ENCODE peak calls at places on chromosomes 4 and X, in four cellular contexts. One of them, this sample, is unnamed.

GRCh38 chrX:35919536-35920309 is at the start of gene CFAP47:
- DNase-seq in progenitor cell of endocrine pancreas: peak
- DNase-seq in heart right ventricle: no peak
- DNase-seq in B cell: no peak
- DNase-seq in this sample: peak

GRCh38 chr4:139595989-139596679 is 40.1 kb upstream of the SETD7 start:
- DNase-seq in progenitor cell of endocrine pancreas: no peak
- DNase-seq in B cell: no peak
- DNase-seq in heart right ventricle: no peak
- DNase-seq in this sample: peak

GRCh38 chr4:80963051-80963450 is 67.5 kb upstream of the BMP3 start:
- DNase-seq in B cell: no peak
- DNase-seq in progenitor cell of endocrine pancreas: no peak
- DNase-seq in heart right ventricle: no peak
- DNase-seq in this sample: peak

GRCh38 chr4:25308266-25308665 is 4.3 kb upstream of the ZCCHC4 start:
- DNase-seq in B cell: peak
- DNase-seq in heart right ventricle: no peak
- DNase-seq in progenitor cell of endocrine pancreas: no peak
- DNase-seq in this sample: no peak

GRCh38 chr4:54077812-54078211 is 13.4 kb upstream of the CHIC2 start:
- DNase-seq in heart right ventricle: no peak
- DNase-seq in B cell: no peak
- DNase-seq in progenitor cell of endocrine pancreas: no peak
- DNase-seq in this sample: no peak

GRCh38 chrX:136200466-136200865 is 50.7 kb downstream of the MAP7D3 start:
- DNase-seq in B cell: no peak
- DNase-seq in progenitor cell of endocrine pancreas: no peak
- DNase-seq in heart right ventricle: no peak
- DNase-seq in this sample: peak

GRCh38 chrX:39645059-39645895 is 452.5 kb downstream of the BCOR start:
- DNase-seq in heart right ventricle: peak
- DNase-seq in B cell: no peak
- DNase-seq in progenitor cell of endocrine pancreas: no peak
- DNase-seq in this sample: peak

GRCh38 chrX:154594491-154594890 is 9.6 kb downstream of the CTAG1A start:
- DNase-seq in progenitor cell of endocrine pancreas: no peak
- DNase-seq in B cell: no peak
- DNase-seq in heart right ventricle: no peak
- DNase-seq in this sample: no peak

GRCh38 chr4:156971623-156972369 is at the start of gene PDGFC:
- DNase-seq in progenitor cell of endocrine pancreas: peak
- DNase-seq in B cell: peak
- DNase-seq in heart right ventricle: peak
- DNase-seq in this sample: peak

GRCh38 chr4:1787411-1788077 is 5.5 kb upstream of the FGFR3 start:
- DNase-seq in heart right ventricle: no peak
- DNase-seq in progenitor cell of endocrine pancreas: no peak
- DNase-seq in B cell: no peak
- DNase-seq in this sample: no peak

GRCh38 chr4:119314356-119314755 is 7.6 kb downstream of the FABP2 start:
- DNase-seq in B cell: peak
- DNase-seq in progenitor cell of endocrine pancreas: no peak
- DNase-seq in heart right ventricle: no peak
- DNase-seq in this sample: peak

GRCh38 chr4:41939016-41939623 is 3.9 kb downstream of the TMEM33 start:
- DNase-seq in B cell: no peak
- DNase-seq in progenitor cell of endocrine pancreas: no peak
- DNase-seq in heart right ventricle: no peak
- DNase-seq in this sample: peak

GRCh38 chr4:180770265-180770664 is 1472.9 kb upstream of the TENM3 start:
- DNase-seq in B cell: no peak
- DNase-seq in progenitor cell of endocrine pancreas: no peak
- DNase-seq in heart right ventricle: no peak
- DNase-seq in this sample: no peak

GRCh38 chr4:9758641-9759317 is 22.7 kb upstream of the DRD5 start:
- DNase-seq in heart right ventricle: no peak
- DNase-seq in progenitor cell of endocrine pancreas: no peak
- DNase-seq in B cell: no peak
- DNase-seq in this sample: no peak

GRCh38 chr4:3520796-3521600 is 11.2 kb downstream of the LRPAP1 start:
- DNase-seq in progenitor cell of endocrine pancreas: no peak
- DNase-seq in B cell: no peak
- DNase-seq in heart right ventricle: no peak
- DNase-seq in this sample: no peak

GRCh38 chr4:127959794-127960193 is 5.2 kb downstream of the MFSD8 start:
- DNase-seq in progenitor cell of endocrine pancreas: no peak
- DNase-seq in B cell: no peak
- DNase-seq in heart right ventricle: no peak
- DNase-seq in this sample: no peak

GRCh38 chrX:110004210-110004609 is 1.3 kb downstream of the TMEM164 start:
- DNase-seq in progenitor cell of endocrine pancreas: no peak
- DNase-seq in heart right ventricle: peak
- DNase-seq in B cell: no peak
- DNase-seq in this sample: peak

GRCh38 chrX:102867254-102867653 is 69.8 kb upstream of the RAB40AL start:
- DNase-seq in progenitor cell of endocrine pancreas: no peak
- DNase-seq in B cell: no peak
- DNase-seq in heart right ventricle: no peak
- DNase-seq in this sample: no peak

GRCh38 chrX:148530464-148531077 is 30.2 kb downstream of the AFF2 start:
- DNase-seq in progenitor cell of endocrine pancreas: no peak
- DNase-seq in heart right ventricle: no peak
- DNase-seq in B cell: peak
- DNase-seq in this sample: peak

GRCh38 chrX:37986893-37987292 is 19.5 kb upstream of the SYTL5 start:
- DNase-seq in heart right ventricle: no peak
- DNase-seq in B cell: no peak
- DNase-seq in progenitor cell of endocrine pancreas: no peak
- DNase-seq in this sample: peak

GRCh38 chr4:42142586-42142985 is 9.9 kb downstream of the BEND4 start:
- DNase-seq in progenitor cell of endocrine pancreas: no peak
- DNase-seq in heart right ventricle: no peak
- DNase-seq in B cell: no peak
- DNase-seq in this sample: no peak

GRCh38 chr4:109873791-109874514 is 26.0 kb downstream of the LRIT3 start:
- DNase-seq in progenitor cell of endocrine pancreas: no peak
- DNase-seq in heart right ventricle: no peak
- DNase-seq in B cell: no peak
- DNase-seq in this sample: peak

GRCh38 chr4:95170176-95170575 is 378.6 kb downstream of the UNC5C start:
- DNase-seq in heart right ventricle: no peak
- DNase-seq in B cell: no peak
- DNase-seq in progenitor cell of endocrine pancreas: no peak
- DNase-seq in this sample: no peak

GRCh38 chrX:151981129-151981528 is 6.7 kb upstream of the GABRE start:
- DNase-seq in progenitor cell of endocrine pancreas: no peak
- DNase-seq in B cell: no peak
- DNase-seq in heart right ventricle: no peak
- DNase-seq in this sample: peak

DNA sequence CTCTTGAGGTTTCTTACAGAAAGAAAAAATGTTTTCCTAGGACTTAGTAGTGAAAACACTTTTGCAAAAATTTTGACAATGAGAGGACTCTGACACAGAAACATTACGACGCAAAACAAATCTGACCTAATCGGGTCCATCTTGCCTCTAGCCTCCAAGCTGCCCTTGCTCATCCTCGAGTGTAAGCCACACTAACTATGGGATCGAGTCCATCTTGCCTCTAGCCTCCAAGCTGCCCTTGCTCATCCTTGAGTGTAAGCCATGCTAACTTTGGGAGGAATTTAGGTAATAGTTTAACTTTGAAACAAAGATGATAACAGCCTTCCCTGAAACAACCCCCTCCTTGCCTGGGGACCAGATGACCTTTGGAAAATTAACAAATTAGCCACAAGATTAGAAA is 100.3 kb upstream of the FRG1 start:
- DNase-seq in progenitor cell of endocrine pancreas: no peak
- DNase-seq in B cell: no peak
- DNase-seq in heart right ventricle: no peak
- DNase-seq in this sample: no peak
- TF ChIP-seq CTCF in progenitor cell of endocrine pancreas: no peak
- TF ChIP-seq CTCF in B cell: no peak
- TF ChIP-seq CTCF in heart right ventricle: no peak
- TF ChIP-seq CTCF in this sample: no peak

GRCh38 chrX:115561605-115562491 is 874 bp downstream of the PLS3 start:
- DNase-seq in B cell: no peak
- DNase-seq in heart right ventricle: peak
- DNase-seq in progenitor cell of endocrine pancreas: peak
- DNase-seq in this sample: peak
- TF ChIP-seq CTCF in B cell: no peak
- TF ChIP-seq CTCF in heart right ventricle: peak
- TF ChIP-seq CTCF in progenitor cell of endocrine pancreas: no peak
- TF ChIP-seq CTCF in this sample: no peak

GRCh38 chrX:68941385-68941952 is 112.6 kb downstream of the EFNB1 start:
- DNase-seq in B cell: no peak
- DNase-seq in heart right ventricle: no peak
- DNase-seq in progenitor cell of endocrine pancreas: peak
- DNase-seq in this sample: no peak
- TF ChIP-seq CTCF in B cell: no peak
- TF ChIP-seq CTCF in heart right ventricle: no peak
- TF ChIP-seq CTCF in progenitor cell of endocrine pancreas: no peak
- TF ChIP-seq CTCF in this sample: no peak

DNA sequence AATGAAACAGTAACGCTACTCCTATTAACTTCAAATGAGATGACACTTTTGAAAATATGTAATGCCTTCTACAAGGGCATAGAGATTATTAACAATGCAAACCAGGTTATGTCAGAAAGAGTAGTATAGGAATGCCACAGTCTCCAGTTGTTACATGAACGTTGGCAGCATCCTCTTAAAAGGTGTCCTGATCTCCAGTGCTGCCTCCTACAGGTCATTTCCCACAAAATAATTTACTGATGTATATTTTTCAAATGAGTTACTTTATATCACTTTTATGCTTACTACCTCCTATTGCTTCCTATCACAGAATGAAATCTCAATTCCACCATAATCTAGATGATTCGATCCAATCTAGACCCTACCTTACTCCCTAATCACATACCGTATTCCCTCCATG is 195.2 kb upstream of the EPHA5 start:
- DNase-seq in B cell: no peak
- DNase-seq in heart right ventricle: no peak
- DNase-seq in progenitor cell of endocrine pancreas: no peak
- DNase-seq in this sample: peak
- TF ChIP-seq CTCF in B cell: no peak
- TF ChIP-seq CTCF in heart right ventricle: no peak
- TF ChIP-seq CTCF in progenitor cell of endocrine pancreas: peak
- TF ChIP-seq CTCF in this sample: peak

GRCh38 chrX:24243692-24244091 is 70.2 kb downstream of the SUPT20HL2 start:
- DNase-seq in heart right ventricle: no peak
- DNase-seq in progenitor cell of endocrine pancreas: no peak
- DNase-seq in B cell: no peak
- DNase-seq in this sample: peak

GRCh38 chrX:24245201-24245600 is 68.7 kb downstream of the SUPT20HL2 start:
- DNase-seq in heart right ventricle: no peak
- DNase-seq in B cell: no peak
- DNase-seq in progenitor cell of endocrine pancreas: no peak
- DNase-seq in this sample: peak

GRCh38 chrX:24242649-24243556 is 71.0 kb downstream of the SUPT20HL2 start:
- DNase-seq in heart right ventricle: peak
- DNase-seq in B cell: peak
- DNase-seq in progenitor cell of endocrine pancreas: no peak
- DNase-seq in this sample: peak

GRCh38 chrX:24241822-24242648 is 71.8 kb downstream of the SUPT20HL2 start:
- DNase-seq in B cell: peak
- DNase-seq in progenitor cell of endocrine pancreas: no peak
- DNase-seq in heart right ventricle: no peak
- DNase-seq in this sample: peak
- TF ChIP-seq CTCF in B cell: peak
- TF ChIP-seq CTCF in progenitor cell of endocrine pancreas: peak
- TF ChIP-seq CTCF in heart right ventricle: peak
- TF ChIP-seq CTCF in this sample: peak

GRCh38 chrX:25019707-25020390 is 4.1 kb upstream of the ARX start:
- DNase-seq in heart right ventricle: no peak
- DNase-seq in B cell: no peak
- DNase-seq in progenitor cell of endocrine pancreas: no peak
- DNase-seq in this sample: no peak

GRCh38 chrX:25021132-25021498 is 5.3 kb upstream of the ARX start:
- DNase-seq in B cell: no peak
- DNase-seq in progenitor cell of endocrine pancreas: no peak
- DNase-seq in heart right ventricle: no peak
- DNase-seq in this sample: no peak

GRCh38 chrX:25020391-25021131 is 4.8 kb upstream of the ARX start:
- DNase-seq in B cell: peak
- DNase-seq in progenitor cell of endocrine pancreas: peak
- DNase-seq in heart right ventricle: no peak
- DNase-seq in this sample: peak

GRCh38 chrX:25023908-25024307 is 8.1 kb upstream of the ARX start:
- DNase-seq in heart right ventricle: no peak
- DNase-seq in progenitor cell of endocrine pancreas: no peak
- DNase-seq in B cell: no peak
- DNase-seq in this sample: no peak

DNA sequence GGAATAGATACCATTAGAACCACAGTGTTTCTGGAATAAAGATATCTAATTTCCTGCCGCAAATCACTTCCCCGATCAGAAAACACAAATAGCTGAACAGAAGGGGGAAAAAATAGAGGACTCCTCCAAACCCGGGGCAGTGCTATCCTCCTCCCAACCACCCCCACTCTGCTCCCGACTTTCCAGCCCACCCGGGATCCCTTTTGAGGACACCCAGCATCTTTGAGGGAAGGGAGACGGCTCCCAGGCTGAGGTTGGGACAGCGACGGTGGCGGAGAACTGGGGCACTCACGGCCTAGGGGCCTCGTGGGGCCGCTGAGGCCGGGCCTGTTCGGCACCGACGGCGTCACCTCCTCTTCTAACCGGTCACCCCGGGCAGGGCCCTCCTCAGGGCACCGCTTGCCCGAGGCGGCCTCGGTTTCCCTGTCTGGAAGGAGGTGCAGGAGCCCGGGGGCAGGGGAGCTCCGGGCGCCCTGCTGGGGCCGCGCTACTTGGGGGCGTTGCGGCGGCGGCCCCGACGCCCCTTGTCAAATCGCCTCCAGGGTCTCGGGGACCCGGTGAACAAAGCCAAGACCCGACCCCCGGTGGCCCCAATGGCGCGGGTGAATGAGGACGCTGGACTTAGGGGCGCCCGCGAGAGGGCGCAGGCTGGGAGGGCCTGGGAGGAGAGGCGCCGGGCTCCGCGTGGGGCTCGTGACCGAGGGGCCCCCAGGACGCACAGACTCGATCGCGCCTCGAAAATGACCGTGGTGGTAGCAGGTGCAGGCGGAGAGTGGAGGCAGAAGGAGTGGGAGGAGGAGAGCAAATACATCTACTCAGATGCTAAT is 6.9 kb upstream of the ARX start:
- DNase-seq in progenitor cell of endocrine pancreas: no peak
- DNase-seq in B cell: no peak
- DNase-seq in heart right ventricle: no peak
- DNase-seq in this sample: no peak
- TF ChIP-seq CTCF in progenitor cell of endocrine pancreas: peak
- TF ChIP-seq CTCF in B cell: no peak
- TF ChIP-seq CTCF in heart right ventricle: no peak
- TF ChIP-seq CTCF in this sample: no peak

This sample was measured in MCF 10A.